ENCODE peak calls at places on chromosomes 2 and 18, in ten cellular contexts. One of them, this sample, is unnamed.

GRCh38 chr18:23301971-23302370 is 151.1 kb upstream of the RIOK3 start:
- DNase-seq in gastrocnemius medialis: no peak
- DNase-seq in DMS153: peak
- DNase-seq in HS-5: no peak
- DNase-seq in Right ventricle myocardium inferior: no peak
- DNase-seq in cardiac muscle cell: no peak
- DNase-seq in CD4-positive, alpha-beta T cell: no peak
- DNase-seq in neural progenitor cell: no peak
- DNase-seq in activated naive CD4-positive, alpha-beta T cell treated with Interleukin-2 at 50 U/mL for 16 hours: no peak
- DNase-seq in fibroblast of gingiva: no peak
- DNase-seq in this sample: no peak

GRCh38 chr2:100483892-100484291 is 13.6 kb downstream of the NMS start:
- DNase-seq in gastrocnemius medialis: no peak
- DNase-seq in DMS153: peak
- DNase-seq in HS-5: no peak
- DNase-seq in Right ventricle myocardium inferior: no peak
- DNase-seq in cardiac muscle cell: no peak
- DNase-seq in CD4-positive, alpha-beta T cell: no peak
- DNase-seq in neural progenitor cell: no peak
- DNase-seq in activated naive CD4-positive, alpha-beta T cell treated with Interleukin-2 at 50 U/mL for 16 hours: no peak
- DNase-seq in fibroblast of gingiva: no peak
- DNase-seq in this sample: no peak

GRCh38 chr2:85792783-85793441 is 39.1 kb downstream of the ATOH8 start:
- DNase-seq in gastrocnemius medialis: no peak
- DNase-seq in DMS153: no peak
- DNase-seq in HS-5: peak
- DNase-seq in Right ventricle myocardium inferior: no peak
- DNase-seq in cardiac muscle cell: peak
- DNase-seq in CD4-positive, alpha-beta T cell: no peak
- DNase-seq in neural progenitor cell: no peak
- DNase-seq in activated naive CD4-positive, alpha-beta T cell treated with Interleukin-2 at 50 U/mL for 16 hours: no peak
- DNase-seq in fibroblast of gingiva: peak
- DNase-seq in this sample: peak

GRCh38 chr18:36130883-36131653 is 1.4 kb downstream of the ELP2 start:
- DNase-seq in gastrocnemius medialis: no peak
- DNase-seq in DMS153: no peak
- DNase-seq in HS-5: no peak
- DNase-seq in Right ventricle myocardium inferior: no peak
- DNase-seq in cardiac muscle cell: no peak
- DNase-seq in CD4-positive, alpha-beta T cell: no peak
- DNase-seq in neural progenitor cell: no peak
- DNase-seq in activated naive CD4-positive, alpha-beta T cell treated with Interleukin-2 at 50 U/mL for 16 hours: no peak
- DNase-seq in fibroblast of gingiva: no peak
- DNase-seq in this sample: no peak

GRCh38 chr2:106572541-106573148 is 85.5 kb downstream of the CD8B2 start:
- DNase-seq in gastrocnemius medialis: no peak
- DNase-seq in DMS153: peak
- DNase-seq in HS-5: no peak
- DNase-seq in Right ventricle myocardium inferior: no peak
- DNase-seq in cardiac muscle cell: peak
- DNase-seq in CD4-positive, alpha-beta T cell: no peak
- DNase-seq in neural progenitor cell: peak
- DNase-seq in activated naive CD4-positive, alpha-beta T cell treated with Interleukin-2 at 50 U/mL for 16 hours: no peak
- DNase-seq in fibroblast of gingiva: no peak
- DNase-seq in this sample: peak

GRCh38 chr2:118989481-118989880 is 47.5 kb downstream of the MARCO start:
- DNase-seq in gastrocnemius medialis: no peak
- DNase-seq in DMS153: no peak
- DNase-seq in HS-5: no peak
- DNase-seq in Right ventricle myocardium inferior: no peak
- DNase-seq in cardiac muscle cell: no peak
- DNase-seq in CD4-positive, alpha-beta T cell: no peak
- DNase-seq in neural progenitor cell: no peak
- DNase-seq in activated naive CD4-positive, alpha-beta T cell treated with Interleukin-2 at 50 U/mL for 16 hours: no peak
- DNase-seq in fibroblast of gingiva: no peak
- DNase-seq in this sample: no peak

GRCh38 chr2:138827426-138828054 is 47.4 kb upstream of the NXPH2 start:
- DNase-seq in gastrocnemius medialis: no peak
- DNase-seq in DMS153: peak
- DNase-seq in HS-5: peak
- DNase-seq in Right ventricle myocardium inferior: no peak
- DNase-seq in cardiac muscle cell: peak
- DNase-seq in CD4-positive, alpha-beta T cell: no peak
- DNase-seq in neural progenitor cell: peak
- DNase-seq in activated naive CD4-positive, alpha-beta T cell treated with Interleukin-2 at 50 U/mL for 16 hours: peak
- DNase-seq in fibroblast of gingiva: peak
- DNase-seq in this sample: peak

GRCh38 chr2:25854613-25855012 is 23.7 kb downstream of the ASXL2 start:
- DNase-seq in gastrocnemius medialis: no peak
- DNase-seq in DMS153: no peak
- DNase-seq in HS-5: no peak
- DNase-seq in Right ventricle myocardium inferior: no peak
- DNase-seq in cardiac muscle cell: no peak
- DNase-seq in CD4-positive, alpha-beta T cell: no peak
- DNase-seq in neural progenitor cell: no peak
- DNase-seq in activated naive CD4-positive, alpha-beta T cell treated with Interleukin-2 at 50 U/mL for 16 hours: no peak
- DNase-seq in fibroblast of gingiva: no peak
- DNase-seq in this sample: no peak

GRCh38 chr2:160271166-160272086 is 71.4 kb upstream of the ITGB6 start:
- DNase-seq in gastrocnemius medialis: no peak
- DNase-seq in DMS153: no peak
- DNase-seq in HS-5: no peak
- DNase-seq in Right ventricle myocardium inferior: no peak
- DNase-seq in cardiac muscle cell: peak
- DNase-seq in CD4-positive, alpha-beta T cell: no peak
- DNase-seq in neural progenitor cell: peak
- DNase-seq in activated naive CD4-positive, alpha-beta T cell treated with Interleukin-2 at 50 U/mL for 16 hours: no peak
- DNase-seq in fibroblast of gingiva: no peak
- DNase-seq in this sample: no peak

GRCh38 chr2:226215902-226216503 is 583.6 kb downstream of the IRS1 start:
- DNase-seq in gastrocnemius medialis: peak
- DNase-seq in DMS153: no peak
- DNase-seq in HS-5: no peak
- DNase-seq in Right ventricle myocardium inferior: no peak
- DNase-seq in cardiac muscle cell: peak
- DNase-seq in CD4-positive, alpha-beta T cell: peak
- DNase-seq in neural progenitor cell: peak
- DNase-seq in activated naive CD4-positive, alpha-beta T cell treated with Interleukin-2 at 50 U/mL for 16 hours: peak
- DNase-seq in fibroblast of gingiva: peak
- DNase-seq in this sample: peak

GRCh38 chr2:38164881-38165280 is 88.9 kb upstream of the CYP1B1 start:
- DNase-seq in gastrocnemius medialis: no peak
- DNase-seq in DMS153: no peak
- DNase-seq in HS-5: no peak
- DNase-seq in Right ventricle myocardium inferior: no peak
- DNase-seq in cardiac muscle cell: no peak
- DNase-seq in CD4-positive, alpha-beta T cell: no peak
- DNase-seq in neural progenitor cell: no peak
- DNase-seq in activated naive CD4-positive, alpha-beta T cell treated with Interleukin-2 at 50 U/mL for 16 hours: no peak
- DNase-seq in fibroblast of gingiva: no peak
- DNase-seq in this sample: no peak

GRCh38 chr2:216328347-216328746 is 43.9 kb downstream of the MARCHF4 start:
- DNase-seq in gastrocnemius medialis: no peak
- DNase-seq in DMS153: no peak
- DNase-seq in HS-5: no peak
- DNase-seq in Right ventricle myocardium inferior: no peak
- DNase-seq in cardiac muscle cell: peak
- DNase-seq in CD4-positive, alpha-beta T cell: no peak
- DNase-seq in neural progenitor cell: peak
- DNase-seq in activated naive CD4-positive, alpha-beta T cell treated with Interleukin-2 at 50 U/mL for 16 hours: no peak
- DNase-seq in fibroblast of gingiva: peak
- DNase-seq in this sample: no peak

GRCh38 chr2:69643602-69644505 is at the start of gene AAK1:
- DNase-seq in gastrocnemius medialis: peak
- DNase-seq in DMS153: peak
- DNase-seq in HS-5: peak
- DNase-seq in Right ventricle myocardium inferior: peak
- DNase-seq in cardiac muscle cell: peak
- DNase-seq in CD4-positive, alpha-beta T cell: peak
- DNase-seq in neural progenitor cell: peak
- DNase-seq in activated naive CD4-positive, alpha-beta T cell treated with Interleukin-2 at 50 U/mL for 16 hours: peak
- DNase-seq in fibroblast of gingiva: peak
- DNase-seq in this sample: peak

GRCh38 chr2:241112592-241112991 is 10.5 kb upstream of the MTERF4 start:
- DNase-seq in gastrocnemius medialis: no peak
- DNase-seq in DMS153: no peak
- DNase-seq in HS-5: no peak
- DNase-seq in Right ventricle myocardium inferior: no peak
- DNase-seq in cardiac muscle cell: no peak
- DNase-seq in CD4-positive, alpha-beta T cell: no peak
- DNase-seq in neural progenitor cell: no peak
- DNase-seq in activated naive CD4-positive, alpha-beta T cell treated with Interleukin-2 at 50 U/mL for 16 hours: peak
- DNase-seq in fibroblast of gingiva: no peak
- DNase-seq in this sample: no peak

GRCh38 chr2:38093503-38093902 is 17.6 kb upstream of the CYP1B1 start:
- DNase-seq in gastrocnemius medialis: no peak
- DNase-seq in DMS153: no peak
- DNase-seq in HS-5: no peak
- DNase-seq in Right ventricle myocardium inferior: no peak
- DNase-seq in cardiac muscle cell: peak
- DNase-seq in CD4-positive, alpha-beta T cell: no peak
- DNase-seq in neural progenitor cell: no peak
- DNase-seq in activated naive CD4-positive, alpha-beta T cell treated with Interleukin-2 at 50 U/mL for 16 hours: no peak
- DNase-seq in fibroblast of gingiva: peak
- DNase-seq in this sample: peak

GRCh38 chr2:202529389-202529788 is 105.4 kb upstream of the FAM117B start:
- DNase-seq in gastrocnemius medialis: no peak
- DNase-seq in DMS153: no peak
- DNase-seq in HS-5: no peak
- DNase-seq in Right ventricle myocardium inferior: no peak
- DNase-seq in cardiac muscle cell: peak
- DNase-seq in CD4-positive, alpha-beta T cell: no peak
- DNase-seq in neural progenitor cell: no peak
- DNase-seq in activated naive CD4-positive, alpha-beta T cell treated with Interleukin-2 at 50 U/mL for 16 hours: no peak
- DNase-seq in fibroblast of gingiva: peak
- DNase-seq in this sample: peak

GRCh38 chr18:36519358-36519757 is 221.8 kb downstream of the FHOD3 start:
- DNase-seq in gastrocnemius medialis: no peak
- DNase-seq in DMS153: no peak
- DNase-seq in HS-5: peak
- DNase-seq in Right ventricle myocardium inferior: no peak
- DNase-seq in cardiac muscle cell: peak
- DNase-seq in CD4-positive, alpha-beta T cell: no peak
- DNase-seq in neural progenitor cell: no peak
- DNase-seq in activated naive CD4-positive, alpha-beta T cell treated with Interleukin-2 at 50 U/mL for 16 hours: no peak
- DNase-seq in fibroblast of gingiva: no peak
- DNase-seq in this sample: peak

GRCh38 chr2:72414108-72414507 is 266.4 kb upstream of the CYP26B1 start:
- DNase-seq in gastrocnemius medialis: no peak
- DNase-seq in DMS153: no peak
- DNase-seq in HS-5: no peak
- DNase-seq in Right ventricle myocardium inferior: no peak
- DNase-seq in cardiac muscle cell: no peak
- DNase-seq in CD4-positive, alpha-beta T cell: no peak
- DNase-seq in neural progenitor cell: no peak
- DNase-seq in activated naive CD4-positive, alpha-beta T cell treated with Interleukin-2 at 50 U/mL for 16 hours: no peak
- DNase-seq in fibroblast of gingiva: peak
- DNase-seq in this sample: peak

GRCh38 chr2:152025678-152026287 is 73.1 kb downstream of the CACNB4 start:
- DNase-seq in gastrocnemius medialis: peak
- DNase-seq in DMS153: peak
- DNase-seq in HS-5: peak
- DNase-seq in Right ventricle myocardium inferior: peak
- DNase-seq in cardiac muscle cell: peak
- DNase-seq in CD4-positive, alpha-beta T cell: peak
- DNase-seq in neural progenitor cell: peak
- DNase-seq in activated naive CD4-positive, alpha-beta T cell treated with Interleukin-2 at 50 U/mL for 16 hours: peak
- DNase-seq in fibroblast of gingiva: peak
- DNase-seq in this sample: peak

GRCh38 chr2:179180242-179180641 is 84.4 kb downstream of the SESTD1 start:
- DNase-seq in gastrocnemius medialis: no peak
- DNase-seq in DMS153: no peak
- DNase-seq in HS-5: no peak
- DNase-seq in Right ventricle myocardium inferior: no peak
- DNase-seq in cardiac muscle cell: no peak
- DNase-seq in CD4-positive, alpha-beta T cell: no peak
- DNase-seq in neural progenitor cell: peak
- DNase-seq in activated naive CD4-positive, alpha-beta T cell treated with Interleukin-2 at 50 U/mL for 16 hours: no peak
- DNase-seq in fibroblast of gingiva: no peak
- DNase-seq in this sample: no peak

GRCh38 chr2:23850564-23851256 is 76.2 kb downstream of the ATAD2B start:
- DNase-seq in gastrocnemius medialis: no peak
- DNase-seq in DMS153: no peak
- DNase-seq in HS-5: no peak
- DNase-seq in Right ventricle myocardium inferior: no peak
- DNase-seq in cardiac muscle cell: no peak
- DNase-seq in CD4-positive, alpha-beta T cell: no peak
- DNase-seq in neural progenitor cell: no peak
- DNase-seq in activated naive CD4-positive, alpha-beta T cell treated with Interleukin-2 at 50 U/mL for 16 hours: no peak
- DNase-seq in fibroblast of gingiva: no peak
- DNase-seq in this sample: no peak

GRCh38 chr18:63336366-63337099 is 17.0 kb upstream of the BCL2 start:
- DNase-seq in gastrocnemius medialis: no peak
- DNase-seq in DMS153: no peak
- DNase-seq in HS-5: peak
- DNase-seq in Right ventricle myocardium inferior: no peak
- DNase-seq in cardiac muscle cell: peak
- DNase-seq in CD4-positive, alpha-beta T cell: no peak
- DNase-seq in neural progenitor cell: no peak
- DNase-seq in activated naive CD4-positive, alpha-beta T cell treated with Interleukin-2 at 50 U/mL for 16 hours: no peak
- DNase-seq in fibroblast of gingiva: peak
- DNase-seq in this sample: peak

GRCh38 chr2:29042581-29043075 is 31.7 kb downstream of the PCARE start:
- DNase-seq in gastrocnemius medialis: no peak
- DNase-seq in DMS153: no peak
- DNase-seq in HS-5: no peak
- DNase-seq in Right ventricle myocardium inferior: no peak
- DNase-seq in cardiac muscle cell: peak
- DNase-seq in CD4-positive, alpha-beta T cell: no peak
- DNase-seq in neural progenitor cell: no peak
- DNase-seq in activated naive CD4-positive, alpha-beta T cell treated with Interleukin-2 at 50 U/mL for 16 hours: no peak
- DNase-seq in fibroblast of gingiva: peak
- DNase-seq in this sample: peak

GRCh38 chr18:57146956-57147636 is at the start of gene BOD1L2:
- DNase-seq in gastrocnemius medialis: no peak
- DNase-seq in DMS153: no peak
- DNase-seq in HS-5: no peak
- DNase-seq in Right ventricle myocardium inferior: no peak
- DNase-seq in cardiac muscle cell: no peak
- DNase-seq in CD4-positive, alpha-beta T cell: no peak
- DNase-seq in neural progenitor cell: no peak
- DNase-seq in activated naive CD4-positive, alpha-beta T cell treated with Interleukin-2 at 50 U/mL for 16 hours: no peak
- DNase-seq in fibroblast of gingiva: no peak
- DNase-seq in this sample: no peak

GRCh38 chr2:120034616-120035015 is 21.7 kb downstream of the EPB41L5 start:
- DNase-seq in gastrocnemius medialis: no peak
- DNase-seq in DMS153: no peak
- DNase-seq in HS-5: no peak
- DNase-seq in Right ventricle myocardium inferior: no peak
- DNase-seq in cardiac muscle cell: no peak
- DNase-seq in CD4-positive, alpha-beta T cell: no peak
- DNase-seq in neural progenitor cell: no peak
- DNase-seq in activated naive CD4-positive, alpha-beta T cell treated with Interleukin-2 at 50 U/mL for 16 hours: no peak
- DNase-seq in fibroblast of gingiva: no peak
- DNase-seq in this sample: no peak

GRCh38 chr18:63082661-63083531 is 236.7 kb downstream of the BCL2 start:
- DNase-seq in gastrocnemius medialis: no peak
- DNase-seq in DMS153: no peak
- DNase-seq in HS-5: no peak
- DNase-seq in Right ventricle myocardium inferior: no peak
- DNase-seq in cardiac muscle cell: peak
- DNase-seq in CD4-positive, alpha-beta T cell: no peak
- DNase-seq in neural progenitor cell: no peak
- DNase-seq in activated naive CD4-positive, alpha-beta T cell treated with Interleukin-2 at 50 U/mL for 16 hours: no peak
- DNase-seq in fibroblast of gingiva: no peak
- DNase-seq in this sample: no peak

GRCh38 chr2:228709788-228710371 is 528.4 kb upstream of the SPHKAP start:
- DNase-seq in gastrocnemius medialis: no peak
- DNase-seq in DMS153: no peak
- DNase-seq in HS-5: no peak
- DNase-seq in Right ventricle myocardium inferior: no peak
- DNase-seq in cardiac muscle cell: no peak
- DNase-seq in CD4-positive, alpha-beta T cell: no peak
- DNase-seq in neural progenitor cell: no peak
- DNase-seq in activated naive CD4-positive, alpha-beta T cell treated with Interleukin-2 at 50 U/mL for 16 hours: no peak
- DNase-seq in fibroblast of gingiva: no peak
- DNase-seq in this sample: no peak

GRCh38 chr18:50008306-50008705 is 186.6 kb downstream of the MYO5B start:
- DNase-seq in gastrocnemius medialis: no peak
- DNase-seq in DMS153: no peak
- DNase-seq in HS-5: no peak
- DNase-seq in Right ventricle myocardium inferior: no peak
- DNase-seq in cardiac muscle cell: no peak
- DNase-seq in CD4-positive, alpha-beta T cell: no peak
- DNase-seq in neural progenitor cell: no peak
- DNase-seq in activated naive CD4-positive, alpha-beta T cell treated with Interleukin-2 at 50 U/mL for 16 hours: no peak
- DNase-seq in fibroblast of gingiva: no peak
- DNase-seq in this sample: no peak